ENCODE peak calls at places on chromosomes 4 and X, in four cellular contexts. One of them, this sample, is unnamed.

GRCh38 chr4:153628796-153629315 is 55.2 kb upstream of the TLR2 start:
- DNase-seq in WTC11: no peak
- DNase-seq in CD8-positive, alpha-beta T cell: no peak
- DNase-seq in SK-N-SH: no peak
- DNase-seq in this sample: no peak

GRCh38 chrX:70398899-70399298 is 24.2 kb upstream of the GDPD2 start:
- DNase-seq in CD8-positive, alpha-beta T cell: no peak
- DNase-seq in SK-N-SH: no peak
- DNase-seq in WTC11: no peak
- DNase-seq in this sample: no peak

GRCh38 chr4:8913858-8914460 is 42.3 kb upstream of the HMX1 start:
- DNase-seq in CD8-positive, alpha-beta T cell: no peak
- DNase-seq in SK-N-SH: peak
- DNase-seq in WTC11: no peak
- DNase-seq in this sample: no peak

GRCh38 chrX:150730719-150731118 is 37.5 kb downstream of the MTMR1 start:
- DNase-seq in CD8-positive, alpha-beta T cell: no peak
- DNase-seq in SK-N-SH: no peak
- DNase-seq in WTC11: no peak
- DNase-seq in this sample: peak

GRCh38 chrX:925094-925493 is 287.4 kb downstream of the CRLF2 start:
- DNase-seq in WTC11: no peak
- DNase-seq in SK-N-SH: no peak
- DNase-seq in CD8-positive, alpha-beta T cell: no peak
- DNase-seq in this sample: no peak

GRCh38 chrX:64093761-64094160 is 111.7 kb downstream of the AMER1 start:
- DNase-seq in WTC11: peak
- DNase-seq in CD8-positive, alpha-beta T cell: no peak
- DNase-seq in SK-N-SH: peak
- DNase-seq in this sample: peak

GRCh38 chr4:125013891-125014290 is 300.9 kb upstream of the FAT4 start:
- DNase-seq in CD8-positive, alpha-beta T cell: no peak
- DNase-seq in WTC11: no peak
- DNase-seq in SK-N-SH: no peak
- DNase-seq in this sample: peak

GRCh38 chr4:95153182-95153581 is 395.4 kb downstream of the BMPR1B start:
- DNase-seq in CD8-positive, alpha-beta T cell: no peak
- DNase-seq in WTC11: no peak
- DNase-seq in SK-N-SH: no peak
- DNase-seq in this sample: no peak

GRCh38 chr4:153834901-153835300 is 46.0 kb upstream of the SFRP2 start:
- DNase-seq in WTC11: no peak
- DNase-seq in CD8-positive, alpha-beta T cell: no peak
- DNase-seq in SK-N-SH: no peak
- DNase-seq in this sample: no peak

GRCh38 chrX:71178908-71179307 is 34.3 kb downstream of the NLGN3 start:
- DNase-seq in SK-N-SH: peak
- DNase-seq in CD8-positive, alpha-beta T cell: peak
- DNase-seq in WTC11: peak
- DNase-seq in this sample: peak

GRCh38 chrX:132443736-132444135 is 45.1 kb downstream of the MBNL3 start:
- DNase-seq in SK-N-SH: no peak
- DNase-seq in CD8-positive, alpha-beta T cell: no peak
- DNase-seq in WTC11: no peak
- DNase-seq in this sample: no peak

GRCh38 chr4:159227378-159227777 is 124.5 kb downstream of the RAPGEF2 start:
- DNase-seq in CD8-positive, alpha-beta T cell: no peak
- DNase-seq in SK-N-SH: no peak
- DNase-seq in WTC11: no peak
- DNase-seq in this sample: no peak

DNA sequence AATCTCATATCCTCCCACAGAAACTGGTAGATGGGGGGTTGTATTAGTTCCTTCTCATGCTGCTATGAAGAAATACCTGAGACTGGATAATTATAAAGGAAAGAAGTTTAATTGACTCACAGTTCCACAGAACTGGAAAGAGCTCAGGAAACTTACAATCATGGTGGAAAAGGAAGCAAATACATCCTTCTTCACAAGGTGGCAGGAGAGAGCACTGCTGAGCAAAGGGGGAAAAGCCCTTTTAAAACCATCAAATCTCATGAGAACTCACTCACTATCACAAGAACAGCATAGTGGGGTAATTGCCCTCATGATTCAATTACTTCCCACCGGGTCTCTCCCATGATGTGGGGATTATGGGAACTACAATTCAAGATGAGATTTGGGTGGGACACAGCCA is 250.5 kb upstream of the GPRIN3 start:
- DNase-seq in WTC11: no peak
- DNase-seq in CD8-positive, alpha-beta T cell: no peak
- DNase-seq in SK-N-SH: no peak
- DNase-seq in this sample: no peak
- TF ChIP-seq CTCF in WTC11: no peak
- TF ChIP-seq CTCF in CD8-positive, alpha-beta T cell: peak
- TF ChIP-seq CTCF in SK-N-SH: peak
- TF ChIP-seq CTCF in this sample: peak

GRCh38 chrX:153644356-153645125 is 2.5 kb upstream of the DUSP9 start:
- DNase-seq in CD8-positive, alpha-beta T cell: no peak
- DNase-seq in SK-N-SH: peak
- DNase-seq in WTC11: peak
- DNase-seq in this sample: no peak
- TF ChIP-seq CTCF in CD8-positive, alpha-beta T cell: no peak
- TF ChIP-seq CTCF in SK-N-SH: no peak
- TF ChIP-seq CTCF in WTC11: no peak
- TF ChIP-seq CTCF in this sample: no peak

DNA sequence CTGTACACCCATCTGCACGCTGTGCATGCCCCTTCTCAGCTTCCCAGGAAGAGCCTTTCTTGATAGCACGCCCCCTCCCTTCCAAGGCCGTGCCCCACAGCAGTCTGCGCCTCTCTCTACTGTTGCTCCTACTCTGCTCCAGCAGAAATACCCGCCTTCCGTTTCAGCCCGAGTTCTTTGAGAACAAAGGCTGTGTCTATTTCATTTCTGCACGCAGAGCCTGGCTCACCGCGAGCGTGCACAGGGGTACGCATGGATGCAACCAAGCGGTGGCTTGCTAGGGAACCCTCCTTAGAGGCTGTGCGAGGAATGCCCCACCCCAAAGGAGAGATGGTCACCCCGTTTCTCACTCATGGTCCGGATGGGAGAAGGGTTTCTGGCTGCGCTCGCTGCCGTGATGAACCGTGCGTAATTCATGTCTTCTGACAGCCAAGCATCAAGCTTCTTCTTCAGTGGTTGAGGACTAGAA is 448 bp downstream of the AADAT start:
- DNase-seq in CD8-positive, alpha-beta T cell: no peak
- DNase-seq in SK-N-SH: peak
- DNase-seq in WTC11: peak
- DNase-seq in this sample: peak
- TF ChIP-seq CTCF in CD8-positive, alpha-beta T cell: no peak
- TF ChIP-seq CTCF in SK-N-SH: no peak
- TF ChIP-seq CTCF in WTC11: no peak
- TF ChIP-seq CTCF in this sample: no peak

GRCh38 chr4:71774136-71774535 is 9.7 kb downstream of the GC start:
- DNase-seq in WTC11: no peak
- DNase-seq in CD8-positive, alpha-beta T cell: no peak
- DNase-seq in SK-N-SH: no peak
- DNase-seq in this sample: no peak

GRCh38 chr4:71775449-71775848 is 8.4 kb downstream of the GC start:
- DNase-seq in CD8-positive, alpha-beta T cell: no peak
- DNase-seq in SK-N-SH: no peak
- DNase-seq in WTC11: no peak
- DNase-seq in this sample: no peak

GRCh38 chr4:71773004-71773403 is 10.9 kb downstream of the GC start:
- DNase-seq in SK-N-SH: no peak
- DNase-seq in WTC11: no peak
- DNase-seq in CD8-positive, alpha-beta T cell: no peak
- DNase-seq in this sample: no peak

GRCh38 chr4:71771613-71772012 is 12.3 kb downstream of the GC start:
- DNase-seq in CD8-positive, alpha-beta T cell: no peak
- DNase-seq in SK-N-SH: no peak
- DNase-seq in WTC11: no peak
- DNase-seq in this sample: no peak

GRCh38 chr4:71772592-71772991 is 11.3 kb downstream of the GC start:
- DNase-seq in CD8-positive, alpha-beta T cell: no peak
- DNase-seq in SK-N-SH: no peak
- DNase-seq in WTC11: no peak
- DNase-seq in this sample: no peak
- TF ChIP-seq CTCF in CD8-positive, alpha-beta T cell: no peak
- TF ChIP-seq CTCF in SK-N-SH: peak
- TF ChIP-seq CTCF in WTC11: no peak
- TF ChIP-seq CTCF in this sample: no peak

DNA sequence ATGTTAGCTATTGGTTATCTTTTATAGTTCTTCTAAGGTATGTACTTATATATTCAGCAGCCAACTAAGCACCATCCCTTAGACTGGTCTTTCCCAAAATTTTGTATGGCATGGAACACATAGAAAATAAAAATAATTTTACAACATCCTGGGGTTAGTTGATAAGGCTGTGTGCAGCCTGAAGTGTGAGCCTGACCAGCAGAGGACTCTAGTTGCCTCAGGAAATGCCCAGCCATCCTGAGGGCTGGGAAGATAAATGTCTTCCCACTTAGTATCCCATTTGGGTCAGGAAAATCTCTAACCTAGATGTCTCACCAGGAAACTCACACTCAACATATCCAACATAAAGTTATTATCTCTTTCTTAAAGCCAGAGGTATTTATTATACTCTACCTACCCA is 251.4 kb upstream of the POF1B start:
- DNase-seq in CD8-positive, alpha-beta T cell: no peak
- DNase-seq in SK-N-SH: no peak
- DNase-seq in WTC11: no peak
- DNase-seq in this sample: no peak
- TF ChIP-seq CTCF in CD8-positive, alpha-beta T cell: no peak
- TF ChIP-seq CTCF in SK-N-SH: no peak
- TF ChIP-seq CTCF in WTC11: no peak
- TF ChIP-seq CTCF in this sample: no peak

DNA sequence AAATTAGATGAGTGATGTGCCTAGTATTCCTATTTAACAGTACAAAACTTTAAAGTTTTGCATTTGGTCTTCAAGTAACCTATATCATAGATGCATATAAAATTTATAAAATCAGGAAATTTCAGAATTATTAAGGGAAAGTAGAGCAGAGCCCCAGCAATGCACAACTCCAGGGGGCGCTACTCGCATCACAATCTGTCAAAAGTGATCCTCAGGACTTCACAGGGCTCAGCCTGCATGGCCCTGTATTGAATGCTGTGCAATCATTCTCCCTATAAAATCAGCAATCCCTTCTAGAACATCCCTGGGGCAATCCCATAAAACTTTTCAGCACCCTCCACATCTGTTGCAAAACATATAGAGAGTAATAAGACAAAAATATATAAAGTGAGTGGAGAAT is 12.4 kb upstream of the PPARGC1A start:
- DNase-seq in CD8-positive, alpha-beta T cell: no peak
- DNase-seq in WTC11: peak
- DNase-seq in SK-N-SH: no peak
- DNase-seq in this sample: no peak
- TF ChIP-seq CTCF in CD8-positive, alpha-beta T cell: no peak
- TF ChIP-seq CTCF in WTC11: peak
- TF ChIP-seq CTCF in SK-N-SH: peak
- TF ChIP-seq CTCF in this sample: no peak

GRCh38 chrX:135707880-135708279 is 5.6 kb upstream of the CT45A1 start:
- DNase-seq in WTC11: peak
- DNase-seq in CD8-positive, alpha-beta T cell: no peak
- DNase-seq in SK-N-SH: peak
- DNase-seq in this sample: no peak
- TF ChIP-seq CTCF in WTC11: peak
- TF ChIP-seq CTCF in CD8-positive, alpha-beta T cell: no peak
- TF ChIP-seq CTCF in SK-N-SH: peak
- TF ChIP-seq CTCF in this sample: peak

This sample was measured in HFFc6.